ENCODE peak calls at places on chromosomes 6 and 20, in six cellular contexts. C is upper lobe of right lung, Q is psoas muscle, P is adrenal gland, O is ovary, E is MM.1S. M is an unnamed sample.

GRCh38 chr6:37482356-37483292 is 17.1 kb downstream of the CCDC167 start:
- DNase-seq in C (no peak), Q (no peak), P (no peak), O (no peak), E (no peak), M (no peak)

GRCh38 chr6:87825865-87826264 is 123.8 kb upstream of the AKIRIN2 start:
- DNase-seq in C (no peak), Q (no peak), P (no peak), O (no peak), E (no peak), M (no peak)

GRCh38 chr20:38680492-38681118 is 43.7 kb upstream of the SLC32A1 start:
- DNase-seq in C (no peak), Q (no peak), P (no peak), O (no peak), E (peak; percentile 40), M (no peak)

GRCh38 chr6:21246075-21246474 is 347.5 kb upstream of the SOX4 start:
- DNase-seq in C (no peak), Q (no peak), P (no peak), O (no peak), E (no peak), M (no peak)

GRCh38 chr6:43747734-43748133 is 22.3 kb upstream of the VEGFA start:
- DNase-seq in C (peak; percentile 2), Q (no peak), P (no peak), O (no peak), E (no peak), M (no peak)

GRCh38 chr6:4253604-4254211 is 118.3 kb upstream of the ECI2 start:
- DNase-seq in C (no peak), Q (no peak), P (peak; percentile 69), O (no peak), E (no peak), M (peak; percentile 52)

GRCh38 chr6:2733324-2733723 is 17.4 kb downstream of the MYLK4 start:
- DNase-seq in C (peak; percentile 80), Q (peak; percentile 80), P (peak; percentile 83), O (no peak), E (no peak), M (peak; percentile 72)

GRCh38 chr6:2952557-2953095 is 18.7 kb downstream of the SERPINB6 start:
- DNase-seq in C (peak; percentile 88), Q (peak; percentile 86), P (peak; percentile 95), O (peak; percentile 79), E (peak; percentile 34), M (peak; percentile 82)

GRCh38 chr20:12306107-12306506 is 388.4 kb downstream of the BTBD3 start:
- DNase-seq in C (no peak), Q (no peak), P (no peak), O (no peak), E (no peak), M (no peak)

GRCh38 chr20:37907677-37908397 is 4.9 kb downstream of the VSTM2L start:
- DNase-seq in C (no peak), Q (no peak), P (peak; percentile 64), O (no peak), E (no peak), M (no peak)

GRCh38 chr6:49888742-49889431 is 22.6 kb upstream of the CRISP1 start:
- DNase-seq in C (no peak), Q (no peak), P (no peak), O (no peak), E (no peak), M (no peak)

GRCh38 chr20:45343867-45344721 is 4.1 kb downstream of the SDC4 start:
- DNase-seq in C (no peak), Q (peak; percentile 82), P (peak; percentile 96), O (peak; percentile 65), E (no peak), M (no peak)

GRCh38 chr20:45346291-45346718 is 1.9 kb downstream of the SDC4 start:
- DNase-seq in C (no peak), Q (peak; percentile 67), P (no peak), O (no peak), E (no peak), M (no peak)

GRCh38 chr20:45343445-45343866 is 4.8 kb downstream of the SDC4 start:
- DNase-seq in C (no peak), Q (no peak), P (no peak), O (no peak), E (no peak), M (no peak)

GRCh38 chr20:45346851-45347250 is 1.4 kb downstream of the SDC4 start:
- DNase-seq in C (no peak), Q (no peak), P (no peak), O (no peak), E (no peak), M (no peak)

DNA sequence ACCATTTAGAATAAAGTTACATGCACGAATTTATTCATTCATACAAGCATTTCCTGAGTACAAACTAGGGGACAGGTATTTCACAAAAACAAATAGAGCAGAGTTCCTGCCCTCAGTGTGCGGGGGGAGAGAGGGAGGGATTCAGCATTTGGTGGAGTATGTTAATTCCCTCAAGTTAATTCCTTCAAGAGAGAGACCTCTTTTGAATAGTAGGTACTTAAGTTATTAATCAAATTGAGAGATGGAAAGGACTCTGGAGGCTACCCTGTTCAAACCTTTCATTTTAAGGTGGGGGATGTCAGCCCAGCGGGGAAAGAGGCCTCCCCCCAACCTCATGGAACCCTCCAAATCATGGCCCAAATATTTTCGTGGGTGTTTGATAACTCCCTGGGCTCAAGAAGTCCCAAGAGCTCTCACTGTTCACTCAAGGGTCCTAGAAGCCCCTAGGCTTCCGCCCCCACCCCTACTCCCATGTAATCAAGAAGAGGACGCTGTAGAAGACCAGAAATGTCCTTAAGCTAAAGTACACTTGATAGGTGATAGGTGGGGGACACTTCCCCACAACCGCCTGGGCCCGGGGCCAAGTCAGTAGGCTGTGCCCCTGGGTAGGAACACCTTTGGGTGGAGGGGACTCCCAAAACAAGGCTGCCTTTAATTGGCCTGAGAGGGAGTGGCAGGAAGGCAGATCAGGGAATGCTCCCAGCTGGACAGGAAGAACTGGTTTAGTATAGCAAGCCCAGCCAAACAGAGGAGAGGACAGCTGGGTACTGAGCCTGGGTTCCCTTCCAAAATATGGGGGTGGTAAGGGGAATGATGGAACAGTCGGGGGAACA is 2.9 kb downstream of the SDC4 start:
- DNase-seq in C (peak; percentile 94), Q (no peak), P (no peak), O (no peak), E (no peak), M (no peak)
- H3K4me1 ChIP-seq in C (peaks cover 70% of the 10 kb centered on the region), Q (peaks cover 48% of the 10 kb centered on the region), P (peaks cover 67% of the 10 kb centered on the region), O (peaks cover 23% of the 10 kb centered on the region), E (peaks cover 12% of the 10 kb centered on the region), M (peaks cover 68% of the 10 kb centered on the region)

GRCh38 chr20:8226106-8226505 is 94.0 kb downstream of the PLCB1 start:
- DNase-seq in C (no peak), Q (no peak), P (no peak), O (no peak), E (no peak), M (no peak)

GRCh38 chr20:8225658-8226057 is 93.6 kb downstream of the PLCB1 start:
- DNase-seq in C (no peak), Q (no peak), P (no peak), O (no peak), E (no peak), M (no peak)

GRCh38 chr20:8227293-8227692 is 95.2 kb downstream of the PLCB1 start:
- DNase-seq in C (no peak), Q (no peak), P (no peak), O (no peak), E (no peak), M (no peak)

GRCh38 chr20:8229090-8229489 is 97.0 kb downstream of the PLCB1 start:
- DNase-seq in C (no peak), Q (no peak), P (no peak), O (no peak), E (no peak), M (no peak)

DNA sequence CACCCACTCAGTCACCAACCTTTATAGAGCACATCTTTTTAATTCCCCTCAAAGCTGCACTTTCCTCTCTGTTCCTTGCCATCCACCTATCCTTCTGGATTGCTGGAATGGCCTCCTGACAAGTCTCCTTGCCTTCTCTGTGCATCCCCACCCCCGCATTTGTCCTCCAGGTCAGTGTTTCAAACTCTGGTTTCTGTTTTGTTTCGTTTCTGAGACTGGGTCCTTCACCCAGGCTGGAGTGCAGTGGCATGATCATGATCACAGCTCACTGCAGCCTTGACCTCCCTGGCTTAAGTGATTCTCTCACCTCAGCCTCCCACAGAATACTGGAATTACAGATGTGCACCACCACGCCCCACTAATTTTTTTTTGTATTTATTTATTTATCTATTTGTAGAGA is 96.2 kb downstream of the PLCB1 start:
- DNase-seq in C (no peak), Q (no peak), P (peak; percentile 68), O (no peak), E (no peak), M (no peak)
- H3K4me3 ChIP-seq in C (no peak overlapping the region), Q (no peak overlapping the region), P (no peak overlapping the region), O (no peak overlapping the region), E (no peak overlapping the region), M (no peak overlapping the region)

GRCh38 chr6:38943964-38944363 is 104.6 kb upstream of the GLP1R start:
- DNase-seq in C (no peak), Q (no peak), P (no peak), O (no peak), E (no peak), M (no peak)
- TF ChIP-seq CTCF in C (no peak), Q (no peak), P (no peak), O (no peak), E (no peak), M (no peak)

DNA sequence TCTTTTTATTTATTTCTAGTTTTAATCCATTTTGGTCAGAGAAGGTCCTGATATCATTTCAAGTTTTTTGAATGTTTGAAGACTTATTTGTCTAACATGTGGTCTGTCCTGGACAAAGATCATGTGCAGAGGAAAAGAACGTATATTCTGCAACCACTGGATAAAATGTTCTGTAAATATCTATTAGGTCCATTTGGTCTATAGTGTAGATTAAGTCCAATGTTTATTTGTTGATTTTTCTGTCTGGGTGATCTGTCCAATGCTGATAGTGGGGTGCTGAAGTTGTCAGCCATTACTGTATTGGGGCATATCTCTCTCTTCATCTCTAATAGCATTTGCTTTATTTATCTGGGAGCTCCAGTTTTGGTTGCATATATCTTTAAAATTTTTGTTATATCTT is 258.4 kb upstream of the CITED2 start:
- DNase-seq in C (no peak), Q (no peak), P (no peak), O (no peak), E (no peak), M (no peak)
- H3K4me1 ChIP-seq in C (no peaks in the 10 kb centered on the region), Q (no peaks in the 10 kb centered on the region), P (no peaks in the 10 kb centered on the region), O (no peaks in the 10 kb centered on the region), E (no peaks in the 10 kb centered on the region), M (no peaks in the 10 kb centered on the region)

DNA sequence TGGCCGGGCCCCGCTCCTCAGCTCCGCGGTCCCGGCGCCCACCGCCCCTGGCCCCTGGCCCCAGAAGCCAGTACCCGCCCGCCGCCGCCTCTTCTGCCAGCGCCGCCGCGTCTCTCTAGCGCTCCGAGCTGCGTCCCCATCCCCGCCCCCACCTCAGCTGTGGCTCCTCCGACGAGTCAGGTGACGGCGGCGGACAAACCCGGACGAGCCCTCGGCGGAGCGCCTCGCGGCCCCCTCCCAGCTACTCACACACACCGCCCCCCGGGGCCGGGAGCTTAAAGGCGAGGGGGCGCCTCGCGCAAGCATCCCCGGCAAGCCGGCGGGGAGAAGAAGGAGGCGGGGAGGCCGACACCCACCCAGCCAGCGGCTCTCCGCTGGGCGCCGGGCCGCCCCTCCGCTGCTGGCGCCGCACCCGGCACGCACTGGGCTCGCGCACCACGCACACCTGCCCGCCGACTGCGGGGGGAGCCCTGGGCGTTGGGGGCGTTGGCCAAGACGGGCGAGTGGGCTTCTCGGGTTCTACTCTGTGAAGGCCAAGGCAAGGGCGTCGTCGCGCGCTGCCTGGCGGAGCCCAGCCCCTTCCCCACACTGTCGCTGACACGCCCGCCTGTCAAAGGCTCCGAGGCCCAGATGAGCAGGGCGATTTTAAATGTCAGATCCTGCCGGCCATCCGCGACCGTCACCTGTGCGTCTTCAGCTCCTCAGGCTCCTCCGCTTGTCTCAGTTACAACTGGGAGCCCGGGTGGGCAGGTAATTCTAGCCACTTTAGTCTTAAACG is at the start of gene SNAP91:
- DNase-seq in C (peak; percentile 65), Q (no peak), P (peak; percentile 78), O (peak; percentile 29), E (peak; percentile 47), M (peak; percentile 62)
- H3K4me3 ChIP-seq in C (peak within 1 kb of the TSS; percentile 42), Q (peak within 1 kb of the TSS; percentile 64), P (no peak within 1 kb of the TSS), O (peak within 1 kb of the TSS; percentile 32), E (peak within 1 kb of the TSS; percentile 60), M (peak within 1 kb of the TSS; percentile 65)